ENCODE peak calls at places on chromosome 20, in seven cellular contexts. One of them, this sample, is unnamed.

GRCh38 chr20:3010985-3011723 is 32.3 kb upstream of the GNRH2 start:
- DNase-seq in CD8-positive, alpha-beta T cell: no peak
- DNase-seq in ELF-1: no peak
- DNase-seq in stromal cell of bone marrow: peak
- DNase-seq in suprapubic skin: no peak
- DNase-seq in astrocyte: peak
- DNase-seq in stimulated activated naive CD4-positive, alpha-beta T cell: no peak
- DNase-seq in this sample: no peak

GRCh38 chr20:57560554-57561355 is at the start of gene PCK1:
- DNase-seq in CD8-positive, alpha-beta T cell: no peak
- DNase-seq in ELF-1: no peak
- DNase-seq in stromal cell of bone marrow: no peak
- DNase-seq in suprapubic skin: no peak
- DNase-seq in astrocyte: no peak
- DNase-seq in stimulated activated naive CD4-positive, alpha-beta T cell: no peak
- DNase-seq in this sample: no peak

GRCh38 chr20:62966212-62967148 is 14.0 kb downstream of the SLC17A9 start:
- DNase-seq in CD8-positive, alpha-beta T cell: no peak
- DNase-seq in ELF-1: no peak
- DNase-seq in stromal cell of bone marrow: no peak
- DNase-seq in suprapubic skin: no peak
- DNase-seq in astrocyte: no peak
- DNase-seq in stimulated activated naive CD4-positive, alpha-beta T cell: no peak
- DNase-seq in this sample: no peak

GRCh38 chr20:25057234-25058050 is 497 bp downstream of the ACSS1 start:
- DNase-seq in CD8-positive, alpha-beta T cell: peak
- DNase-seq in ELF-1: peak
- DNase-seq in stromal cell of bone marrow: no peak
- DNase-seq in suprapubic skin: peak
- DNase-seq in astrocyte: no peak
- DNase-seq in stimulated activated naive CD4-positive, alpha-beta T cell: peak
- DNase-seq in this sample: peak

GRCh38 chr20:49601153-49601924 is 33.4 kb upstream of the PTGIS start:
- DNase-seq in CD8-positive, alpha-beta T cell: no peak
- DNase-seq in ELF-1: no peak
- DNase-seq in stromal cell of bone marrow: no peak
- DNase-seq in suprapubic skin: no peak
- DNase-seq in astrocyte: no peak
- DNase-seq in stimulated activated naive CD4-positive, alpha-beta T cell: no peak
- DNase-seq in this sample: peak

GRCh38 chr20:52076164-52076563 is 115.4 kb downstream of the ZFP64 start:
- DNase-seq in CD8-positive, alpha-beta T cell: no peak
- DNase-seq in ELF-1: no peak
- DNase-seq in stromal cell of bone marrow: no peak
- DNase-seq in suprapubic skin: no peak
- DNase-seq in astrocyte: no peak
- DNase-seq in stimulated activated naive CD4-positive, alpha-beta T cell: no peak
- DNase-seq in this sample: no peak

GRCh38 chr20:35700625-35701148 is 1.5 kb downstream of the ROMO1 start:
- DNase-seq in CD8-positive, alpha-beta T cell: no peak
- DNase-seq in ELF-1: no peak
- DNase-seq in stromal cell of bone marrow: no peak
- DNase-seq in suprapubic skin: peak
- DNase-seq in astrocyte: no peak
- DNase-seq in stimulated activated naive CD4-positive, alpha-beta T cell: no peak
- DNase-seq in this sample: no peak

GRCh38 chr20:35263609-35264223 is 14.2 kb downstream of the MMP24OS start:
- DNase-seq in CD8-positive, alpha-beta T cell: no peak
- DNase-seq in ELF-1: no peak
- DNase-seq in stromal cell of bone marrow: no peak
- DNase-seq in suprapubic skin: no peak
- DNase-seq in astrocyte: no peak
- DNase-seq in stimulated activated naive CD4-positive, alpha-beta T cell: no peak
- DNase-seq in this sample: no peak

GRCh38 chr20:14197097-14197496 is 140.3 kb downstream of the FLRT3 start:
- DNase-seq in CD8-positive, alpha-beta T cell: no peak
- DNase-seq in ELF-1: no peak
- DNase-seq in stromal cell of bone marrow: no peak
- DNase-seq in suprapubic skin: no peak
- DNase-seq in astrocyte: peak
- DNase-seq in stimulated activated naive CD4-positive, alpha-beta T cell: no peak
- DNase-seq in this sample: no peak

GRCh38 chr20:14700641-14700965 is 363.2 kb upstream of the FLRT3 start:
- DNase-seq in CD8-positive, alpha-beta T cell: no peak
- DNase-seq in ELF-1: no peak
- DNase-seq in stromal cell of bone marrow: peak
- DNase-seq in suprapubic skin: no peak
- DNase-seq in astrocyte: peak
- DNase-seq in stimulated activated naive CD4-positive, alpha-beta T cell: no peak
- DNase-seq in this sample: no peak

This sample was measured in Karpas-422.